ENCODE peak calls at places on chromosome 19, in ten cellular contexts. Z is dorsolateral prefrontal cortex, Q is omental fat pad, W is neural crest cell, M is Calu3, P is foreskin keratinocyte, X is thyroid gland, F is endothelial cell of umbilical vein, K is breast epithelium, A is IMR-90. L is an unnamed sample.

GRCh38 chr19:13920940-13921744 is 15.1 kb downstream of the CC2D1A start:
- DNase-seq in Z (peak), Q (no peak), W (no peak), M (no peak), P (peak), X (no peak), F (peak), K (no peak), A (peak), L (peak)

GRCh38 chr19:46035546-46035945 is 5.3 kb downstream of the IGFL4 start:
- DNase-seq in Z (no peak), Q (no peak), W (no peak), M (no peak), P (no peak), X (no peak), F (no peak), K (no peak), A (no peak), L (no peak)

GRCh38 chr19:45976180-45976579 is 2.5 kb upstream of the NOVA2 start:
- DNase-seq in Z (peak), Q (no peak), W (no peak), M (no peak), P (no peak), X (no peak), F (no peak), K (no peak), A (no peak), L (no peak)

GRCh38 chr19:33784432-33784831 is 12.2 kb upstream of the KCTD15 start:
- DNase-seq in Z (no peak), Q (no peak), W (no peak), M (no peak), P (no peak), X (no peak), F (no peak), K (no peak), A (peak), L (no peak)

GRCh38 chr19:15320118-15320517 is 12.2 kb downstream of the BRD4 start:
- DNase-seq in Z (no peak), Q (no peak), W (no peak), M (no peak), P (no peak), X (no peak), F (no peak), K (no peak), A (peak), L (no peak)

GRCh38 chr19:50173144-50173543 is 10.1 kb upstream of the IZUMO2 start:
- DNase-seq in Z (no peak), Q (no peak), W (no peak), M (peak), P (no peak), X (no peak), F (no peak), K (no peak), A (no peak), L (no peak)

GRCh38 chr19:51511353-51511752 is 9.8 kb upstream of the SIGLEC12 start:
- DNase-seq in Z (no peak), Q (no peak), W (no peak), M (no peak), P (no peak), X (no peak), F (no peak), K (no peak), A (no peak), L (no peak)

GRCh38 chr19:48111280-48111679 is 663 bp upstream of the PLA2G4C start:
- DNase-seq in Z (no peak), Q (no peak), W (no peak), M (no peak), P (no peak), X (peak), F (no peak), K (no peak), A (no peak), L (no peak)

GRCh38 chr19:30029721-30030510 is 87.9 kb downstream of the URI1 start:
- DNase-seq in Z (no peak), Q (no peak), W (no peak), M (no peak), P (peak), X (no peak), F (peak), K (no peak), A (peak), L (no peak)

GRCh38 chr19:2231621-2232221 is 4.4 kb downstream of the PLEKHJ1 start:
- DNase-seq in Z (peak), Q (no peak), W (peak), M (peak), P (no peak), X (no peak), F (no peak), K (no peak), A (no peak), L (no peak)

GRCh38 chr19:38877781-38878574 is at the start of gene RINL:
- DNase-seq in Z (no peak), Q (no peak), W (no peak), M (peak), P (no peak), X (peak), F (peak), K (no peak), A (no peak), L (peak)

GRCh38 chr19:58361900-58362271 is 665 bp downstream of the ZNF497 start:
- DNase-seq in Z (peak), Q (no peak), W (no peak), M (peak), P (no peak), X (no peak), F (no peak), K (peak), A (peak), L (no peak)

GRCh38 chr19:45753548-45753947 is 15.5 kb downstream of the SIX5 start:
- DNase-seq in Z (no peak), Q (no peak), W (no peak), M (no peak), P (no peak), X (no peak), F (no peak), K (no peak), A (no peak), L (no peak)

GRCh38 chr19:32489971-32490370 is 84.4 kb downstream of the DPY19L3 start:
- DNase-seq in Z (no peak), Q (no peak), W (no peak), M (no peak), P (no peak), X (no peak), F (no peak), K (no peak), A (peak), L (no peak)

GRCh38 chr19:8210660-8211101 is 1.5 kb downstream of the CERS4 start:
- DNase-seq in Z (no peak), Q (no peak), W (no peak), M (no peak), P (no peak), X (peak), F (no peak), K (no peak), A (no peak), L (no peak)
- TF ChIP-seq CTCF in Z (no peak), Q (no peak), W (no peak), M (no peak), P (no peak), X (no peak), F (no peak), K (no peak), A (no peak), L (no peak)

DNA sequence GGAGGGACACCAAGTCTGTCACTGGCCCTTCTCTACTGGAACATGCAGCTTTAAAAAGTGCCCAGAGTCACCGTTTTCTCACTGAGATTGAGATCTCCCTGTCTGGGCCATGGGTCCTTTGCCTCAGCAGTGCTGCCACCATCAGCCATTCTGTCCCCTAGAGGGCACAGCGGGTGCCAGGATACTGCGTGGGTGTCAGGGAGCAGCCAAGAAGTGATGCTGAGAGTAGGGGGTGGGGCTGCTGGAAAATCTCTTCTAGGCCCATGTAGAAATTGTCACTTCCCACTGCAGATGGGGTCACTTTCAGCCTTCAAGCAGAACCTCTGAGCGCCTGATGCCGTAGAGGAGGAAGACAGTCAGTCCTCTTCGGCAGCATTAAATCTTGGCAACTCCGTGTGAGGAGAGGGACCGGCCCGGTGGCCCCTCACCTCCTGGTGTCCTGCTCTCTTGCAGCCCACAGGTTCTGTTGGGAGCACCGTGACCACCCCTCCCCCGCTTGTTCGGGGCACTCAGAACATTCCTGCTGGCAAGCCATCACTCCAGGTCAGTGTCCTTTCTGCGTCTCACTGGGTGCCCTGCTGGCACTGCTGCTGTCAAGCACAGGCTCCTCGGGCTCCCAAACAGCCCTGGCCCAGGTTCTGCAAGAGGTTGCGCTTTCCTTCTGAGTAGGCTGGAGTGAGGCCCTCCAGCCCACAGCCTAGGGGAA is 21.4 kb downstream of the TSSK6 start:
- DNase-seq in Z (no peak), Q (no peak), W (no peak), M (no peak), P (no peak), X (no peak), F (no peak), K (no peak), A (no peak), L (no peak)
- TF ChIP-seq CTCF in Z (no peak), Q (no peak), W (no peak), M (no peak), P (no peak), X (no peak), F (no peak), K (no peak), A (no peak), L (no peak)

DNA sequence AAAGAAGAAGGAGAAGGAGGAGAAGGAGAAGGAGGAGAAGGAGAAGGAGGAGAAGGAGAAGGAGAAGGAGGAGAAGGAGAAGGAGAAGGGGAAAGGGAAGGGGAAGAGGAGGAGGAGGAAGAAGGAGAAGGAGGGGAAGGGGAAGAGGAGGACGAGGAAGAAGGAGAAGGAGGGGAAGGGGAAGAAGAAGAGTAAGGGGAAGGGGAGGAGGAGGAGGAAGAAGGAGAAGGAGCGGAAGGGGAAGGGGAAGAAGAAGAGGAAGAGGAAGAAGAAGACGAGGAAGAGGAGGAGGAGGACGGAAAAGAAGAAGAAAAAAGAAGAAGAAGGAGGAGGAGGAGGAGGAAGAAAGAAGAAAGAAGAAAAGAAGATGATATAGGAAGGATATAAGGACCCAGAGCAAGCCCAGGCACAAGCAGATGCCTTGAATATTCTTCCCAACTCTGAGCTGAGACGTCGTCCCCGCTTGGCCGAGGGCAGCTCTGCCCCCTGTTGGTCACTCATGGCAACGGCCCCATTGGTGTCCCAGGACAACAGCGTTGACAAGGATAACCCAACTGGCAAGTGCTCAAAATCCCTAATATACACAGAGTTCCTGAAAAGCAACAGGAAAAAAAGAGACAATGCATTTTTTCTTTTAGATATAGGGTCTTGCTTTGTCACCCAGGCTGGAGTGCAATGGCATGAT is 30.6 kb upstream of the IGSF23 start:
- DNase-seq in Z (no peak), Q (no peak), W (peak), M (peak), P (no peak), X (no peak), F (no peak), K (no peak), A (no peak), L (no peak)
- TF ChIP-seq CTCF in Z (peak), Q (no peak), W (peak), M (peak), P (peak), X (peak), F (peak), K (no peak), A (peak), L (peak)

DNA sequence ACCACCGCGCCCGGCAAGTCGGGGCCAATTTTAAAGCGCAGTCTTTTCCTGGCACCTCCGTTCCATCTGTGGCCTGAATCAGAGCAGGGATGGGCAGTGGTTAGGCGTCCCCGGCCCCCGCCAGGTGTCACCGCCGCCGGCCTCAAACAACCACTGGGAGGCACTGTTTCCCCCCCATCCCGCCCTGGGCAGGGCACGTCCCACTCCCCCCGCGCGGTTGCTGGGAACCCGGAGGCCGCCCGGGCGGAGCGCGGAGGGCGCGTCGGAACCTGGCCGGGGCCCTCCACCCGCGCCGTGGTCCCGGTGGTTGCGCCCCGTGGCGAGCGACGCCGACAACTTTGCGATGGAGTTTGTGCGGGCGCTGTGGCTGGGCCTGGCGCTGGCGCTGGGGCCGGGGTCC is at the start of gene GRIN3B:
- DNase-seq in Z (no peak), Q (no peak), W (peak), M (peak), P (peak), X (peak), F (peak), K (peak), A (peak), L (no peak)
- TF ChIP-seq CTCF in Z (peak), Q (no peak), W (peak), M (peak), P (peak), X (peak), F (peak), K (no peak), A (peak), L (no peak)

DNA sequence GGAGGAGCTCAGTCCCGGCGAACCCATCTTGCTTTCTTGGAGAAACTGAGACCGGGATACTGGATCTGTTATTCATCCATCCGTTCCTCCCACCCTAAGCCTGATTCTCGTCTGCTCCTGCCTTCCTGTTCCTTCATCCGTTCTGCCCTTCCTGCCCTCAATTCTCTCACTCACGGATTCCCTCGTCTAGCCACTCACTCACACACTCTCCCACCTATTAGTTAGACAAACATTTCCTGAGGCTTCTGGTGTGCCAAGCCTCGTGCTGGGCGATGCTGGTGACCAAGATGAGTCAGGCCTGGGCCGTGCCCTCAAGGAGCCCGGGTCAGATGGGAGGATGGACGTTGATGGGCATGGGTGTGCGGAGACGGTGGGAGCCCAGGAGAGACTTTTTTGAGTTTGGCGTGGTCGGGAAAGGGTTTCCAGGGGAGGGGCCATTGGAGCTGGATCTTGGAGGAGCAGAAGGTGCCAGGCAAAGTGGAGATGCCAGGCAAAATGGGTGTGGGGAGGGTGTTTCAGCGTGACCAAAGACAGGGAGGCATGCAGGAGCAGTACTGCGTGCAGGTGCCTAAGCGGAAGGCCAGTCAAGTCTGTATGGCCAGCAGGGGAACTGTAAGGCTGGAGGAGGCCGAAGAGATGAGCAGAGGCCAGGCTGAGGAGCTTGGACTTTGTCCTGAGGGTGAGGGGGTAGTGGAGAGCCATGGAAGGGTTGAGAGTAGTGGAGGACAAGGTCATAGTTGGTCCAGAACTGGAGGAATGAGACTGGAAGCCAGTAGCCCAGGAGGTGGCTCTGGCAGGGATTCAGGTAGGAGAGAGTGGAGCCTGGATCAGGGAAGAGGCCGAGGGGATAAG is 7.4 kb upstream of the CNFN start:
- DNase-seq in Z (no peak), Q (no peak), W (no peak), M (no peak), P (no peak), X (peak), F (no peak), K (no peak), A (no peak), L (no peak)
- TF ChIP-seq CTCF in Z (no peak), Q (no peak), W (no peak), M (no peak), P (no peak), X (no peak), F (no peak), K (no peak), A (no peak), L (no peak)

DNA sequence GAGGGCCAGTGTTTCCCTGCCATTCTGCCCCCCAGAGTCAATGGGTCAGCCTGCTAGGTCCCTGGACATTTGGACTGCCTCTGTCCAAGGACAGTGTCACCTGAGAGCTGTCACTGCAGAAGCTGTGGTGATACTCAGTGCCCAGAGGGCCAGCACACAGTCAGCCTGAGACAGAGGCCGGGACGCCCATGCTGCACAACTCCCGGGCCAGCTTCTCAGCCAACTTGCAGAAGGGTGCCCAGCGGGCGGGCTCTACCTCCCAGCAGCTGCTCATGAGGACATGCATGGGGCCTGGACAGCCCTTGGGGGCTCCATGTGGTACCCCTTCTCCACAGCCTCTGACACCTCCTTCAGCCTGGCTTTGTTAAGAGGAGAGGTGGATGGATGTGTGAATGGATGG is 3.8 kb upstream of the RAX2 start:
- DNase-seq in Z (no peak), Q (no peak), W (no peak), M (no peak), P (no peak), X (no peak), F (no peak), K (no peak), A (no peak), L (no peak)
- TF ChIP-seq CTCF in Z (no peak), Q (no peak), W (no peak), M (no peak), P (no peak), X (no peak), F (no peak), K (no peak), A (no peak), L (no peak)

GRCh38 chr19:12202250-12202649 is 39.4 kb downstream of the ZNF136 start:
- DNase-seq in Z (no peak), Q (no peak), W (no peak), M (no peak), P (no peak), X (peak), F (no peak), K (peak), A (no peak), L (peak)
- TF ChIP-seq CTCF in Z (no peak), Q (no peak), W (no peak), M (no peak), P (peak), X (peak), F (no peak), K (no peak), A (no peak), L (no peak)

L was measured in natural killer cell.